ENCODE peak calls at places on chromosomes 2 and 18, in seven cellular contexts. D, J, T, Y, C, I and H are unnamed samples.

GRCh38 chr2:106107509-106108131 is 86.5 kb downstream of the UXS1 start:
- DNase-seq in D (no peak), J (peak; percentile 81), T (no peak), Y (no peak), C (no peak), I (no peak), H (peak; percentile 36)

GRCh38 chr2:177796644-177797415 is 275.7 kb downstream of the PDE11A start:
- DNase-seq in D (peak; percentile 26), J (no peak), T (no peak), Y (no peak), C (no peak), I (no peak), H (no peak)

GRCh38 chr2:201269764-201270163 is 9.4 kb downstream of the CASP8 start:
- DNase-seq in D (no peak), J (no peak), T (no peak), Y (no peak), C (no peak), I (no peak), H (no peak)

GRCh38 chr2:158457826-158458616 is 1.3 kb downstream of the PKP4 start:
- DNase-seq in D (peak; percentile 72), J (peak; percentile 44), T (no peak), Y (peak; percentile 81), C (peak; percentile 89), I (peak; percentile 85), H (peak; percentile 49)

GRCh38 chr2:106956879-106957278 is 70.9 kb upstream of the ST6GAL2 start:
- DNase-seq in D (no peak), J (peak; percentile 84), T (peak; percentile 87), Y (no peak), C (no peak), I (no peak), H (no peak)

GRCh38 chr2:215358312-215358845 is 46.5 kb downstream of the ATIC start:
- DNase-seq in D (no peak), J (peak; percentile 52), T (no peak), Y (no peak), C (no peak), I (no peak), H (no peak)

GRCh38 chr2:70738159-70738558 is 29.8 kb downstream of the ADD2 start:
- DNase-seq in D (no peak), J (no peak), T (no peak), Y (no peak), C (no peak), I (no peak), H (no peak)

GRCh38 chr2:192245329-192245728 is 50.6 kb upstream of the TMEFF2 start:
- DNase-seq in D (no peak), J (no peak), T (no peak), Y (no peak), C (no peak), I (no peak), H (no peak)

GRCh38 chr18:62281684-62282083 is 43.4 kb upstream of the TNFRSF11A start:
- DNase-seq in D (no peak), J (peak; percentile 88), T (peak; percentile 34), Y (no peak), C (no peak), I (no peak), H (no peak)

DNA sequence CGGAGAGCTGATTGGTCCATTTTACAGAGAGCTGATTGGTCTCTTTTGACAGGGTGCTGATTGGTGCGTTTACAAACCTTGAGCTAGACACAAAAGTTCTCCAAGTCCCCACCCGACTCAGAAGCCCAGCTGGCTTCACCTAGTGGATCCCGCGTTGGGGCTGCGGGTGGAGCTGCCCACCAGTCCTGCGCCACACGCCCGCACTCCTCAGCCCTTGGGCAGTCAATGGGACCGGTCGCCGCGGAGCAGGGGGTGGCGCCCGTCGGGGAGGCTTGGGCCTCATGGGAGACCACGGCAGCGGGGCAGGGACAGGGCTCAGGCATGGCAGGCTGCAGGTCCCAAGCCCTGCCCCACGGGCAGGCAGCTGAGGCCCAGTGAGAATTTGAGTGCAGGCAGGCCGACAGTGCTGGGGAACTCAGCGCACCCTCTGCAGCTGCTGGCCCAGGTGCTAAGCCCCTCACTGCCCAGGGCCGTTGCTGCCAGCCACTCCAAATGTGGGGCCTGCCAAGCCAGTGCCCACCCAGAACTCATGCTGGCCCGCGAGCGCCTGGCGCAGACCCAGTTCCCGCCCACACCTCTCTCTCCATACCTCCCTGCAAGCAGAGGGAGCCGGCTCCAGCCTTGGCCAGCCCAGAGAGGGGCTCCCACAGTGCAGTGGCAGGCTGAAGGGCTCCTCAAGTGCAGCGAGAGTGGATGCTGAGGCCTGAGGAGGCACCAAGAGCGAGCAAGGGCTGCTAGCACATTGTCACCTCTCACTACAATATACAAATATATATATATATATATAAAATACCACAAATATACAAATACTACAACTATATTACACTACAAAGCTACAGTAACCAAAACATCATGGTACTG is 100.7 kb downstream of the SPIRE1 start:
- DNase-seq in D (no peak), J (no peak), T (no peak), Y (no peak), C (peak; percentile 74), I (no peak), H (no peak)
- H3K9me3 ChIP-seq in D (peaks cover 23% of the 10 kb centered on the region), J (peaks cover 3% of the 10 kb centered on the region), T (peaks cover 23% of the 10 kb centered on the region), Y (peaks cover 8% of the 10 kb centered on the region), C (no peaks in the 10 kb centered on the region), I (peaks cover 4% of the 10 kb centered on the region), H (peaks cover 5% of the 10 kb centered on the region)

GRCh38 chr18:13603304-13604019 is 122.9 kb downstream of the FAM210A start:
- DNase-seq in D (no peak), J (no peak), T (no peak), Y (no peak), C (no peak), I (no peak), H (no peak)

GRCh38 chr18:13597068-13597467 is 129.3 kb downstream of the FAM210A start:
- DNase-seq in D (no peak), J (no peak), T (no peak), Y (no peak), C (no peak), I (no peak), H (no peak)

DNA sequence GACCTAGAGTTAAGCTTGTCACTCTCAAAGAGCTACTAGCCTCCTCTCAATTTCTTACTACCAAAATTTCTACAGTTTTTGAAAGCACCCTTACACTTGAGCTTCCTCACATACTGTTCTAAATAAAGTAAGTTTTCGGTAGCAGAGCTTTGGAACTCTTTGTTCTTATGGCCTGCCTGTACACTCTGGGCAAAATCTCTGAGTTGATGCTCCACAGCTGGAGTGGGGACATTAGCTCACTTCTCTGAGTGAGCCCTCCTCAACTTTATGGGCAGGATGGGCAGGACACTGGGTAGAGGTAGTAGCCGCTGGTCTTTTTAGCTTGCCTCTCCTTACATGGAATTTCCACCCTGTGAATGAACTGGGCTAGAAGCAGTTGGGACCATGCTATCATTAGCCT is 127.8 kb downstream of the FAM210A start:
- DNase-seq in D (no peak), J (no peak), T (no peak), Y (no peak), C (no peak), I (no peak), H (no peak)
- H3K9me3 ChIP-seq in D (peaks cover 33% of the 10 kb centered on the region), J (no peaks in the 10 kb centered on the region), T (peaks cover 5% of the 10 kb centered on the region), Y (peaks cover 32% of the 10 kb centered on the region), C (no peaks in the 10 kb centered on the region), I (peaks cover 28% of the 10 kb centered on the region), H (peaks cover 18% of the 10 kb centered on the region)

GRCh38 chr2:31694444-31694843 is 113.7 kb upstream of the SRD5A2 start:
- DNase-seq in D (no peak), J (peak; percentile 8), T (no peak), Y (no peak), C (no peak), I (no peak), H (no peak)
- H3K9me3 ChIP-seq in D (peaks cover 94% of the 10 kb centered on the region), J (peaks cover 16% of the 10 kb centered on the region), T (peaks cover 28% of the 10 kb centered on the region), Y (peaks cover 90% of the 10 kb centered on the region), C (peaks cover 26% of the 10 kb centered on the region), I (peaks cover 43% of the 10 kb centered on the region), H (peaks cover 20% of the 10 kb centered on the region)

DNA sequence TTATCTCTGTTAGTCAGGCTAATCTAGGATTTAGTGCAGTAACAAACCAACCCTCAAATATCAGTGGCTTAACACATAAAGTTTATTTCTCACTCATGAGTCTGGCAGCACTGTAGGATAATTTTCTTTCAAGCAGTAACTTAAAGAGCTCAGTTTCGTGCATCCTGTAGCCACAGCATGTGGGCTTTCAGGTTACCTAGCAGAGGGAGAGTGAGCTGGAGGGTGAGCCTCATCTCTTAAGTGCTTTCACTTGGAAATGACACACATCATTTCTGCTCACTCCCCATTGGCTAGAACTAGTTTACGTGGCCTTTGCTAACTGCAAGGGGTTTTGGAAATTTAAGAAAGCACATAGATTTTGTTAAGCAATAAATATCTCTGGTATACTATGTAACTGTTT is 96.9 kb downstream of the KCNS3 start:
- DNase-seq in D (no peak), J (no peak), T (no peak), Y (no peak), C (no peak), I (no peak), H (no peak)
- H3K9me3 ChIP-seq in D (no peaks in the 10 kb centered on the region), J (no peaks in the 10 kb centered on the region), T (no peaks in the 10 kb centered on the region), Y (no peaks in the 10 kb centered on the region), C (no peaks in the 10 kb centered on the region), I (no peaks in the 10 kb centered on the region), H (no peaks in the 10 kb centered on the region)

GRCh38 chr18:11886629-11887028 is 21.5 kb downstream of the MPPE1 start:
- DNase-seq in D (no peak), J (no peak), T (no peak), Y (no peak), C (no peak), I (no peak), H (no peak)

GRCh38 chr18:11889284-11889683 is 18.8 kb downstream of the MPPE1 start:
- DNase-seq in D (no peak), J (no peak), T (no peak), Y (no peak), C (no peak), I (no peak), H (no peak)

GRCh38 chr18:11891737-11892136 is 16.4 kb downstream of the MPPE1 start:
- DNase-seq in D (no peak), J (no peak), T (no peak), Y (no peak), C (no peak), I (no peak), H (no peak)

GRCh38 chr18:11887305-11888262 is 20.5 kb downstream of the MPPE1 start:
- DNase-seq in D (no peak), J (no peak), T (no peak), Y (peak; percentile 61), C (no peak), I (peak; percentile 39), H (no peak)

GRCh38 chr18:11888726-11889125 is 19.4 kb downstream of the MPPE1 start:
- DNase-seq in D (no peak), J (no peak), T (no peak), Y (no peak), C (no peak), I (no peak), H (no peak)
- H3K9me3 ChIP-seq in D (no peaks in the 10 kb centered on the region), J (no peaks in the 10 kb centered on the region), T (no peaks in the 10 kb centered on the region), Y (no peaks in the 10 kb centered on the region), C (no peaks in the 10 kb centered on the region), I (no peaks in the 10 kb centered on the region), H (no peaks in the 10 kb centered on the region)

GRCh38 chr2:124983595-124983994 is 958.5 kb downstream of the CNTNAP5 start:
- DNase-seq in D (no peak), J (peak; percentile 51), T (no peak), Y (no peak), C (no peak), I (no peak), H (no peak)
- H3K9me3 ChIP-seq in D (no peaks in the 10 kb centered on the region), J (no peaks in the 10 kb centered on the region), T (peaks cover 11% of the 10 kb centered on the region), Y (no peaks in the 10 kb centered on the region), C (no peaks in the 10 kb centered on the region), I (no peaks in the 10 kb centered on the region), H (no peaks in the 10 kb centered on the region)